ENCODE peak calls at places on chromosomes 3 and 15, in five cellular contexts. One of them, this sample, is unnamed.

GRCh38 chr3:175002732-175003143 is 143.6 kb downstream of the NAALADL2 start:
- DNase-seq in GM12878: no peak
- DNase-seq in K562: no peak
- DNase-seq in SK-N-SH: no peak
- DNase-seq in HepG2: no peak
- DNase-seq in this sample: no peak

GRCh38 chr3:15331606-15332404 is 581 bp downstream of the SH3BP5 start:
- DNase-seq in GM12878: no peak
- DNase-seq in K562: no peak
- DNase-seq in SK-N-SH: peak
- DNase-seq in HepG2: no peak
- DNase-seq in this sample: no peak

GRCh38 chr3:33331414-33331813 is 54.2 kb downstream of the FBXL2 start:
- DNase-seq in GM12878: no peak
- DNase-seq in K562: no peak
- DNase-seq in SK-N-SH: no peak
- DNase-seq in HepG2: no peak
- DNase-seq in this sample: no peak

GRCh38 chr3:171844873-171845272 is 1.7 kb downstream of the TMEM212 start:
- DNase-seq in GM12878: no peak
- DNase-seq in K562: no peak
- DNase-seq in SK-N-SH: no peak
- DNase-seq in HepG2: peak
- DNase-seq in this sample: no peak

GRCh38 chr3:159996959-159997358 is 8.3 kb downstream of the IL12A start:
- DNase-seq in GM12878: no peak
- DNase-seq in K562: no peak
- DNase-seq in SK-N-SH: no peak
- DNase-seq in HepG2: no peak
- DNase-seq in this sample: no peak

GRCh38 chr15:82146990-82147461 is 101.2 kb upstream of the MEX3B start:
- DNase-seq in GM12878: no peak
- DNase-seq in K562: peak
- DNase-seq in SK-N-SH: no peak
- DNase-seq in HepG2: peak
- DNase-seq in this sample: peak

GRCh38 chr15:28959326-28959725 is 73.6 kb downstream of the APBA2 start:
- DNase-seq in GM12878: no peak
- DNase-seq in K562: no peak
- DNase-seq in SK-N-SH: no peak
- DNase-seq in HepG2: no peak
- DNase-seq in this sample: no peak

GRCh38 chr3:13461169-13462124 is 18.7 kb upstream of the HDAC11 start:
- DNase-seq in GM12878: no peak
- DNase-seq in K562: peak
- DNase-seq in SK-N-SH: peak
- DNase-seq in HepG2: peak
- DNase-seq in this sample: peak

GRCh38 chr3:194439915-194440550 is 41.0 kb upstream of the GP5 start:
- DNase-seq in GM12878: no peak
- DNase-seq in K562: no peak
- DNase-seq in SK-N-SH: no peak
- DNase-seq in HepG2: no peak
- DNase-seq in this sample: no peak

GRCh38 chr15:52466134-52466701 is 62.5 kb downstream of the MYO5A start:
- DNase-seq in GM12878: peak
- DNase-seq in K562: no peak
- DNase-seq in SK-N-SH: no peak
- DNase-seq in HepG2: no peak
- DNase-seq in this sample: no peak

GRCh38 chr15:38991126-38991525 is 426.5 kb upstream of the RASGRP1 start:
- DNase-seq in GM12878: no peak
- DNase-seq in K562: no peak
- DNase-seq in SK-N-SH: peak
- DNase-seq in HepG2: peak
- DNase-seq in this sample: peak

GRCh38 chr3:39185959-39186691 is 6.3 kb downstream of the XIRP1 start:
- DNase-seq in GM12878: no peak
- DNase-seq in K562: no peak
- DNase-seq in SK-N-SH: no peak
- DNase-seq in HepG2: no peak
- DNase-seq in this sample: no peak

GRCh38 chr15:77762747-77763146 is 130.0 kb upstream of the LINGO1 start:
- DNase-seq in GM12878: no peak
- DNase-seq in K562: no peak
- DNase-seq in SK-N-SH: no peak
- DNase-seq in HepG2: no peak
- DNase-seq in this sample: no peak

GRCh38 chr3:89787485-89787884 is 680.1 kb downstream of the EPHA3 start:
- DNase-seq in GM12878: no peak
- DNase-seq in K562: no peak
- DNase-seq in SK-N-SH: no peak
- DNase-seq in HepG2: no peak
- DNase-seq in this sample: no peak

DNA sequence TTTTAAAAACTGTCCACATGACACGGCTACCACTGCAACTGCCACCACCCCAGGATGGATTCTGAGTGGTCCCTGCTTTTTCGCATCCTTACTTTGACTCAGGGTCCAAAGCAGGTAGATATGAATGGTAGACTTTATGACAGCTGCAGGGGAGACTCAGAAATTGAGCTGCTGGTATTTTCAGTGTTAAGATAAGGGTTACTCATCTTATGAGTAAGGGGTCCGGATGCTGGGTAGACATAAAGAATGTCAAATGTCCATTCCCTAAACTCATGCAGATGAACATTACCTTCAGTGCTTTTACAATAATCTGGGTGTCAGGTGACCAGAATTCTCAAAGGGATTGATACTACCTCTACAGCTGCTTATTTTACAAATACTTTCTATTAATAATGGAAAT is 25.9 kb upstream of the BBX start:
- DNase-seq in GM12878: no peak
- DNase-seq in K562: no peak
- DNase-seq in SK-N-SH: no peak
- DNase-seq in HepG2: no peak
- DNase-seq in this sample: no peak
- TF ChIP-seq REST in GM12878: no peak
- TF ChIP-seq REST in K562: no peak
- TF ChIP-seq REST in SK-N-SH: no peak
- TF ChIP-seq REST in HepG2: no peak
- TF ChIP-seq REST in this sample: no peak

DNA sequence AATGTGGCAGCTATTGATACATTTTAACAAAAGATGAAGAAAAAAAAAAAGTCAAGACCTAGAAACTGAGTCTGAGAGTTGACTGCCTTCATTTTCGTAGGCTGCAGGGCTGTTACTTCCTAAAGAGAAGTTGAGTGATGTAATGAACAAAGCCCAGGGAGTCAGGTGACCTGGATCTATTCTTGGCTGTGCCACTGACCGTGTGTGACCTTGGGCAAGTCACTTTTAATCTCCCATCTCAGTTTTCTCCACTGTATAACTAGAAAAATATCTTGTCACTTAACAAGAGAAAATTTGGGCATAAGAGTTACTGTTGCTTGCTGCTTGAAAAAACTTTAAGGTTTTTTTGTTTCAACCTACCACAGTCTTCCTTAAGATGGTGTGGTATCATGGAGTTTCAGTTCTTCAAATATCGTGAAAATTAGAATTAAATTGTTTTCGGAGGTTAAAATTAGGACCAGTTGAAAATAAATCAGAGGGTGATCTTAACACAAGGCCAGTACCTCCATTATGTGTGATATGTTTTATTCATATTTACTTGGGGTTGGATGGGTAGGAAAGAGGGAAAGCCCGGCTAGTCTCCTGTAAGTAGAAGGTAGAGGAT is 5.8 kb downstream of the FMN1 start:
- DNase-seq in GM12878: peak
- DNase-seq in K562: no peak
- DNase-seq in SK-N-SH: no peak
- DNase-seq in HepG2: no peak
- DNase-seq in this sample: no peak
- H3K9ac ChIP-seq in GM12878: no peak
- H3K9ac ChIP-seq in K562: no peak
- H3K9ac ChIP-seq in SK-N-SH: no peak
- H3K9ac ChIP-seq in HepG2: no peak
- H3K9ac ChIP-seq in this sample: no peak

DNA sequence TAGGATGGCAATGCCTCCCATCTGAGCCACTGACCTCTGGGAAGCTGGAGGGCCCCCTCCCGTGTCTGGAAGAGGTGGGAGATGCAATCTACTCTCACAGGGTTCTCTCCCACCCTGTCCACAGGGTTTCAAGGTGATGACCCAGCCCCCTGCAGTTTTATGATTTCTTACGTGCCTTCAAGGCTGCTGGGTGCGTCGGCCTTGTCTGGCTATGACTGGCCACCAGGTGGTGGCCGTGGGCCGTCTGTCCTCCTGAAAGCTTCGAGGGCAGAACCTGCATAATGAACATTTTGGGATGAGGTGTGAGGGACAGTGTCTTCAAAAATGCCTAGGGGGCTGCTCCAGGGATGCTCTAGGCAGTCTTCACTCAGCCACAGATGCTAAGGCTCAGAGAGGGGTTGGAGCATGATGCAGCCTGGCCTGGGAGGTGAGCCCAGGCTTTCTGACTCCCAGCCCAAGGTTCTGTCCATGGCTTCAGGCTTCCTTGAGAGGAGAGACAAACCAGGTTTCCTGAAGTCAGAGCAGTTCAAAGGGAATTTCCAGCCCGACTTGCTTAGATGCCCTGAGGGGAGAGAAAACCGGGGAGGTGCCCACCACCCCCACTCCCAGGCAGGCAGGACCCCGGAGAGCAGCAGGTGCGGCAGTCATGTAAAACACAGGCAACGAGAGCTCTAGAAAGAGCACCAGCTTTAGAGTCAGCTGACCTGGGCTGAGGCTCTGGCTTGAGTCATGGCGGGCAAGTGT is 18.7 kb downstream of the ISG20 start:
- DNase-seq in GM12878: no peak
- DNase-seq in K562: peak
- DNase-seq in SK-N-SH: peak
- DNase-seq in HepG2: no peak
- DNase-seq in this sample: peak
- TF ChIP-seq REST in GM12878: no peak
- TF ChIP-seq REST in K562: no peak
- TF ChIP-seq REST in SK-N-SH: no peak
- TF ChIP-seq REST in HepG2: no peak
- TF ChIP-seq REST in this sample: no peak

DNA sequence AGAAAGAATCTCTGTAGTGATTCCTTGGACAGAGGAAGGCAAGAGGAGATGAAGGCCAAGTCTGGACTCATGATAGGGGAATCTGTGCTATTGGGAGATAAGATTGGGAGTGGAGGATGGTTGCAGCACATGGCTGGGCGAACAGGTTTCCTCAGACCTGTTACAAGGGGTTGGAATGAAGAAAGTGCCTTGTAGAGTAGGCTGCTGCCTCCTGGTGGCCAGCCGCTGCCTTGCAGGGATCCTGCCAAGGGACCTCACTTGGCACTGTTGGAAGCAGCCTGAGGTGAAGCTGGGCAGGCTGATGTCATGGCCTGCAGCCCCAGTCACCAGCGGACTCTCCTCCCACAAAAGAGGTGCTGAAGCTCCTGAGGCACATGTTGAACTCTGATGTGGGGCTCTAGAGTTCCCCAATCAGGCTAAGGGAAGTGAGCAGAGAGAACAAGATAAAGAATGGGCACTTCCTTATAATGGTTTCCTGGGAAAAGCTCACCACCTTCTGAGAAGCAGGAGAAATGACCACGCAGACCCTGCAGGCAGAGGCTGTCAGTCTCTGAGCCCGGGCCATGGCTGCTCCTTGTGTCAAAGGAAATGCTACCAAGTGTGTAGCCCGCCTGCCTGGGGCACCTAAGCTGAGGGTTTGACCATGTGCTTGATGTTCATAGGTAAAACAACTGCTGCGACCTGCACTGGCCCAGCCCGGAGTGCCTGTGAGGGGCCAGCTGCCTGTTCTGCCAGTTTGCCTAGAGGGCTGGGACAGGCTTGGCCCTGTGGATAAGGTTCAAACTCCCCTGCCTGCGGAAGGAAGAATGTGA is 1.6 kb upstream of the TEX264 start:
- DNase-seq in GM12878: no peak
- DNase-seq in K562: peak
- DNase-seq in SK-N-SH: peak
- DNase-seq in HepG2: peak
- DNase-seq in this sample: peak
- H3K9ac ChIP-seq in GM12878: no peak
- H3K9ac ChIP-seq in K562: no peak
- H3K9ac ChIP-seq in SK-N-SH: no peak
- H3K9ac ChIP-seq in HepG2: no peak
- H3K9ac ChIP-seq in this sample: peak

GRCh38 chr15:67680645-67681044 is 138.1 kb downstream of the MAP2K5 start:
- DNase-seq in GM12878: no peak
- DNase-seq in K562: peak
- DNase-seq in SK-N-SH: peak
- DNase-seq in HepG2: no peak
- DNase-seq in this sample: no peak
- TF ChIP-seq REST in GM12878: no peak
- TF ChIP-seq REST in K562: no peak
- TF ChIP-seq REST in SK-N-SH: no peak
- TF ChIP-seq REST in HepG2: no peak
- TF ChIP-seq REST in this sample: no peak

DNA sequence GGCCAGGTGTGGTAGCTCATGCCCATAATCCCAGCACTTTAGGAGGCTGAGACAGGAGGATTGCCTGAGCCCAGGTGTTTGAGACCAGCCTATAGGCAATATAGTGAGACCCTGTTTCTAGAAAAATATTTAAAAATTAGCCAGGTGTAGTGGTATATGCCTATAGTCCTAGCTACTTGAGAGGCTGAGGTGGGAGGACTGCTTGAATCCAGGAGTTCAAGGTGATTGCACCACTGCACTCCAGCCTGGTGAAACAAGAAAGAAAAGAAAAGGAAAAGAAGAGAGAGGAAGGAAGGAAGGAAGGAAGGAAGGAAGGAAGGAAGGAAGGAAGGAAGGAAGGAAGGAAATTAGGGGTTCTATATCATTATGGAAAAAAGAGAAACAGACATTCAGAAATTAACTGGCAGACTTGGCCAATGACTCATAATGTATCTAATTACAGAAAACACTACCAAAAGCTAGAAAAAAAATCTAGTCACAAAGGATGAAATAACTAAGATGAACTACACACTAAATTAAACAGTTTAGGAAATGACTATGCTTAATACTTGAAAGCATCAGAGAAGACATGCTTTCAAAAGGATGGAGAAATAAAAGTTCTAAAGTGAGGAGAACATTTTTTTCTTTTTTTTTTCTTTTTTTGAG is 45.4 kb upstream of the TERB2 start:
- DNase-seq in GM12878: no peak
- DNase-seq in K562: no peak
- DNase-seq in SK-N-SH: no peak
- DNase-seq in HepG2: no peak
- DNase-seq in this sample: no peak
- H3K9ac ChIP-seq in GM12878: no peak
- H3K9ac ChIP-seq in K562: no peak
- H3K9ac ChIP-seq in SK-N-SH: no peak
- H3K9ac ChIP-seq in HepG2: no peak
- H3K9ac ChIP-seq in this sample: no peak

This sample was measured in HCT116.